ENCODE peak calls at places on chromosomes 4 and X, in six cellular contexts. E, M, Y, H, Z and P are unnamed samples.

GRCh38 chr4:4969298-4969697 is 50.0 kb downstream of the CYTL1 start:
- DNase-seq in H (no peak), Z (no peak), E (peak), Y (no peak), M (no peak), P (no peak)

GRCh38 chrX:154762529-154763296 is at the start of gene DKC1:
- DNase-seq in Z (peak), E (peak), M (peak), Y (peak), H (peak), P (peak)

GRCh38 chrX:14899607-14900006 is 26.4 kb downstream of the MOSPD2 start:
- DNase-seq in E (peak), Z (no peak), H (no peak), Y (no peak), M (peak), P (no peak)

GRCh38 chr4:26779674-26780073 is 81.0 kb upstream of the STIM2 start:
- DNase-seq in Y (no peak), M (no peak), Z (no peak), E (peak), H (no peak), P (no peak)

GRCh38 chrX:1322393-1322792 is 14.2 kb upstream of the IL3RA start:
- DNase-seq in M (no peak), H (no peak), E (no peak), Y (no peak), Z (no peak), P (no peak)

GRCh38 chr4:2799971-2800690 is 7.2 kb downstream of the SH3BP2 start:
- DNase-seq in Z (no peak), H (no peak), E (no peak), M (no peak), Y (no peak), P (no peak)

GRCh38 chr4:164937576-164938270 is 39.7 kb downstream of the TRIM61 start:
- DNase-seq in H (no peak), M (no peak), Y (peak), E (no peak), Z (no peak), P (no peak)

GRCh38 chr4:11623726-11624037 is 195.0 kb upstream of the HS3ST1 start:
- DNase-seq in H (peak), E (no peak), Z (no peak), Y (no peak), M (no peak), P (no peak)

GRCh38 chr4:181569553-181569952 is 673.6 kb upstream of the TENM3 start:
- DNase-seq in Z (no peak), M (peak), H (no peak), E (peak), Y (peak), P (no peak)

GRCh38 chrX:7147431-7147977 is at the start of gene STS:
- DNase-seq in Z (no peak), M (peak), H (peak), Y (peak), E (no peak), P (peak)

GRCh38 chr4:94819371-94819770 is 61.6 kb downstream of the BMPR1B start:
- DNase-seq in Z (no peak), M (no peak), Y (no peak), E (no peak), H (no peak), P (no peak)

GRCh38 chr4:7771541-7772507 is 167.8 kb downstream of the AFAP1 start:
- DNase-seq in Z (no peak), H (no peak), E (no peak), Y (no peak), M (no peak), P (no peak)

GRCh38 chr4:45693746-45694145 is 430.1 kb downstream of the GABRG1 start:
- DNase-seq in M (no peak), Y (no peak), Z (no peak), H (no peak), E (no peak), P (no peak)

GRCh38 chr4:165967486-165967885 is 94.4 kb downstream of the TLL1 start:
- DNase-seq in M (no peak), Y (no peak), H (no peak), E (no peak), Z (no peak), P (no peak)

GRCh38 chrX:7127058-7127457 is 20.5 kb upstream of the STS start:
- DNase-seq in Z (no peak), H (no peak), Y (no peak), E (no peak), M (no peak), P (no peak)